ENCODE peak calls at places on chromosomes 13 and 19, in five cellular contexts. One of them, this sample, is unnamed.

GRCh38 chr19:3618144-3618810 is 8.3 kb downstream of the CACTIN start:
- DNase-seq in cardiac fibroblast: peak; percentile 60
- DNase-seq in right cardiac atrium: peak; percentile 84
- DNase-seq in AG09309: no peak
- DNase-seq in AG04450: peak; percentile 15
- DNase-seq in this sample: no peak

GRCh38 chr13:93249259-93249917 is 22.8 kb downstream of the GPC6 start:
- DNase-seq in right cardiac atrium: no peak
- DNase-seq in cardiac fibroblast: peak; percentile 87
- DNase-seq in AG04450: peak; percentile 69
- DNase-seq in AG09309: peak; percentile 77
- DNase-seq in this sample: no peak

GRCh38 chr19:29376855-29377354 is 148.9 kb upstream of the VSTM2B start:
- DNase-seq in AG04450: no peak
- DNase-seq in AG09309: no peak
- DNase-seq in cardiac fibroblast: no peak
- DNase-seq in right cardiac atrium: no peak
- DNase-seq in this sample: peak; percentile 13

GRCh38 chr13:60152114-60152513 is 11.6 kb downstream of the DIAPH3 start:
- DNase-seq in AG09309: no peak
- DNase-seq in right cardiac atrium: no peak
- DNase-seq in cardiac fibroblast: no peak
- DNase-seq in AG04450: no peak
- DNase-seq in this sample: no peak

GRCh38 chr13:75437582-75438318 is 44.2 kb downstream of the TBC1D4 start:
- DNase-seq in right cardiac atrium: no peak
- DNase-seq in cardiac fibroblast: peak; percentile 66
- DNase-seq in AG04450: no peak
- DNase-seq in AG09309: no peak
- DNase-seq in this sample: no peak

GRCh38 chr13:108595416-108596257 is 33.8 kb upstream of the MYO16 start:
- DNase-seq in cardiac fibroblast: no peak
- DNase-seq in AG09309: no peak
- DNase-seq in right cardiac atrium: no peak
- DNase-seq in AG04450: no peak
- DNase-seq in this sample: no peak

GRCh38 chr19:7888145-7888825 is at the start of gene LRRC8E:
- DNase-seq in AG09309: no peak
- DNase-seq in AG04450: no peak
- DNase-seq in right cardiac atrium: peak; percentile 51
- DNase-seq in cardiac fibroblast: peak; percentile 72
- DNase-seq in this sample: peak; percentile 61

GRCh38 chr19:28292822-28293500 is 920.0 kb downstream of the UQCRFS1 start:
- DNase-seq in AG04450: no peak
- DNase-seq in cardiac fibroblast: no peak
- DNase-seq in AG09309: no peak
- DNase-seq in right cardiac atrium: no peak
- DNase-seq in this sample: no peak

GRCh38 chr19:45451181-45451849 is 16.5 kb upstream of the FOSB start:
- DNase-seq in AG09309: no peak
- DNase-seq in right cardiac atrium: no peak
- DNase-seq in cardiac fibroblast: peak; percentile 69
- DNase-seq in AG04450: no peak
- DNase-seq in this sample: peak; percentile 46

GRCh38 chr19:18349524-18350128 is 9.2 kb downstream of the PGPEP1 start:
- DNase-seq in AG04450: no peak
- DNase-seq in right cardiac atrium: peak; percentile 34
- DNase-seq in AG09309: peak; percentile 18
- DNase-seq in cardiac fibroblast: peak; percentile 75
- DNase-seq in this sample: peak; percentile 68

GRCh38 chr13:113544071-113544891 is 40.3 kb upstream of the TFDP1 start:
- DNase-seq in AG09309: no peak
- DNase-seq in AG04450: no peak
- DNase-seq in right cardiac atrium: no peak
- DNase-seq in cardiac fibroblast: no peak
- DNase-seq in this sample: no peak

GRCh38 chr13:80718970-80719369 is 378.0 kb upstream of the SPRY2 start:
- DNase-seq in right cardiac atrium: no peak
- DNase-seq in cardiac fibroblast: no peak
- DNase-seq in AG04450: no peak
- DNase-seq in AG09309: no peak
- DNase-seq in this sample: no peak
- H3K4me3 ChIP-seq in right cardiac atrium: no peak overlapping the region
- H3K4me3 ChIP-seq in cardiac fibroblast: no peak overlapping the region
- H3K4me3 ChIP-seq in AG04450: no peak overlapping the region
- H3K4me3 ChIP-seq in AG09309: no peak overlapping the region
- H3K4me3 ChIP-seq in this sample: no peak overlapping the region

GRCh38 chr19:42323852-42324654 is 1.4 kb upstream of the MEGF8 start:
- DNase-seq in AG09309: no peak
- DNase-seq in AG04450: no peak
- DNase-seq in cardiac fibroblast: no peak
- DNase-seq in right cardiac atrium: no peak
- DNase-seq in this sample: no peak
- H3K4me3 ChIP-seq in AG09309: no peak overlapping the region
- H3K4me3 ChIP-seq in AG04450: no peak overlapping the region
- H3K4me3 ChIP-seq in cardiac fibroblast: no peak overlapping the region
- H3K4me3 ChIP-seq in right cardiac atrium: peak overlapping the region; percentile 11
- H3K4me3 ChIP-seq in this sample: no peak overlapping the region

GRCh38 chr13:46178143-46178542 is 3.8 kb downstream of the LCP1 start:
- DNase-seq in right cardiac atrium: no peak
- DNase-seq in cardiac fibroblast: no peak
- DNase-seq in AG04450: no peak
- DNase-seq in AG09309: no peak
- DNase-seq in this sample: no peak
- H3K4me3 ChIP-seq in right cardiac atrium: no peak overlapping the region
- H3K4me3 ChIP-seq in cardiac fibroblast: no peak overlapping the region
- H3K4me3 ChIP-seq in AG04450: no peak overlapping the region
- H3K4me3 ChIP-seq in AG09309: no peak overlapping the region
- H3K4me3 ChIP-seq in this sample: no peak overlapping the region

DNA sequence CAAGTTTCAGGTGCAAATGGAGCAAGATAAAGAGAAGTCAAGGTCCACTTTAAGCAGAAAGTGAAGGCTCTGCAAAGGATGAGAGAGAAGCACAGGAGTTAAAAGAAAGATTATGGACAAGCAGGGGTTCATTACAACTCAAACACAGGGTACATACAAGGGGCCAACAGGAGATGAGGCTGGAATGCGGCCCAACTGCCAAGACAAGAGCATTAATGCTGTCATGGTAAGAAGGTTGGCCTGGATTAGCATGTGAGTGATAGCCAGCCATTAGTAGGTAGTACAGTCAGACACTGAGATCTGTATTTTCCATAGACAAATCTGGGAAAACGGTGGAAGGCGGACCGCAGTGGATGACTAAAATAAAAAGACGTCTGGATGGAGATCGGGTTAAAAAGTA is 17.5 kb downstream of the UBL3 start:
- DNase-seq in AG09309: no peak
- DNase-seq in AG04450: no peak
- DNase-seq in cardiac fibroblast: no peak
- DNase-seq in right cardiac atrium: no peak
- DNase-seq in this sample: no peak
- H3K4me3 ChIP-seq in AG09309: no peak overlapping the region
- H3K4me3 ChIP-seq in AG04450: no peak overlapping the region
- H3K4me3 ChIP-seq in cardiac fibroblast: no peak overlapping the region
- H3K4me3 ChIP-seq in right cardiac atrium: no peak overlapping the region
- H3K4me3 ChIP-seq in this sample: no peak overlapping the region

DNA sequence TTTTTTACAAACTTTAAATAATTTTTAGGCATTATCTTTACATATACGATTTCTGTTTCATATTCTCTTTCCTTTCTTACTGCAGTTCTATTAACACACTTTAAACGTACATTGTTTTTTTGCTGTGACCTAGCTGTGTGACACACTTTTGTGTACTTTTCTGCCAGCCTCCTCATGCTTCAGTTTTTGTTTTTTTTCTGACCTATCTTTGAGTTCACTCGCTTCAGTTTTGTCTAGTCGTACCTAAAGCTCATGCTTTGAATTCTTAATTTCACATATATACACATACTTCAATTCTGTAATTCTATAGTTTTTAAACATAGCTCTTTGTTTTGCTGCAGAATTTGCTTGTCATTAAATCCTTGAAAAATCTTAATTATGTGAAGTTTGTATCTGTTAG is 150.4 kb downstream of the PDS5B start:
- DNase-seq in AG09309: no peak
- DNase-seq in cardiac fibroblast: no peak
- DNase-seq in AG04450: no peak
- DNase-seq in right cardiac atrium: no peak
- DNase-seq in this sample: no peak
- H3K4me3 ChIP-seq in AG09309: no peak overlapping the region
- H3K4me3 ChIP-seq in cardiac fibroblast: peak overlapping the region; percentile 27
- H3K4me3 ChIP-seq in AG04450: no peak overlapping the region
- H3K4me3 ChIP-seq in right cardiac atrium: peak overlapping the region; percentile 50
- H3K4me3 ChIP-seq in this sample: no peak overlapping the region

DNA sequence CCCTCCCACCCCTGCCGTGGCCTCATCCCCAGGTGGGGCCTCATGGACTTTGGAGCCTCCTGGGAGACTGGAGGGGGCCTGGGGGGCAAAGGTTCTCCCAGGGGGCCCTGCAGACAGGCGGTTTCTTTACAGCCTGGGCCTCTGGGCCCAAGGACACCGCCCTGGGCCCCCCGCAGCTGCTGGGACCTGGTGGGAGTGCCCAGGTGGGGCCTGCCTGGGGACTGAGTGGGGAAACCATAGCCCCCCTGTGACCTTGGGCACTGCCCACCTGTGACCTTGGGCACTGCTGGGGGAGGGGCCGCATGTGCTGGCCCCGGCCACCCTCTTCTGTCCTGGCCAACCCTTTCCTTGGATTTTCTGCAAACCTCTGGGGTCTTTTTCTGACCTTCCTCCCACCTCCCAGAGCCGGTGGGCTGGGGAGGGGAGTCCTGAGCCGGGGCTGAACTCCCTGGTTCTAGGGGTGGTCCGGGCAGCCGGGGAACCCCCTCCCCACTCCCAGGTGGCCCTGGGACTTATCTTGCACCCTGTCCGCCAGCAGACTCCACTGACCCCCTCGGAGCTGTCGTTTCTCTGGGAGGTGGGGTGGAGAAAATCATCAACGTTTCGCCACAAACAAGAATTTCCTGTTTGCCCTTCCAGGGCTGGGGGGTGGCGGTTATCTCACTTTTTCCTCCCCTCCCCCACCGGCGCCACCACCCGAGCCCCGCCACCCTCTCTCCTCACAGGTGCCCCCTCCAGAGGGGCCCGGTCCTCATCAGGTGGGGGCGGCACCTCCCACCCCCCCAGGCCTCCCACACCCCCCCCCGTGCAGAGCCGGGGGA is 27.1 kb downstream of the ARID3A start:
- DNase-seq in AG09309: no peak
- DNase-seq in cardiac fibroblast: peak; percentile 28
- DNase-seq in AG04450: no peak
- DNase-seq in right cardiac atrium: no peak
- DNase-seq in this sample: no peak
- H3K4me3 ChIP-seq in AG09309: no peak overlapping the region
- H3K4me3 ChIP-seq in cardiac fibroblast: no peak overlapping the region
- H3K4me3 ChIP-seq in AG04450: peak overlapping the region; percentile 7
- H3K4me3 ChIP-seq in right cardiac atrium: no peak overlapping the region
- H3K4me3 ChIP-seq in this sample: no peak overlapping the region

GRCh38 chr19:5434970-5435641 is 20.1 kb upstream of the ZNRF4 start:
- DNase-seq in right cardiac atrium: no peak
- DNase-seq in AG09309: peak; percentile 29
- DNase-seq in cardiac fibroblast: peak; percentile 37
- DNase-seq in AG04450: peak; percentile 46
- DNase-seq in this sample: no peak

GRCh38 chr19:5432687-5433086 is 22.5 kb upstream of the ZNRF4 start:
- DNase-seq in cardiac fibroblast: no peak
- DNase-seq in AG04450: no peak
- DNase-seq in AG09309: no peak
- DNase-seq in right cardiac atrium: no peak
- DNase-seq in this sample: no peak

GRCh38 chr19:5435642-5436017 is 19.6 kb upstream of the ZNRF4 start:
- DNase-seq in right cardiac atrium: no peak
- DNase-seq in AG04450: no peak
- DNase-seq in cardiac fibroblast: no peak
- DNase-seq in AG09309: no peak
- DNase-seq in this sample: no peak

GRCh38 chr19:5436101-5436947 is 18.9 kb upstream of the ZNRF4 start:
- DNase-seq in AG09309: peak; percentile 10
- DNase-seq in AG04450: peak; percentile 55
- DNase-seq in cardiac fibroblast: peak; percentile 41
- DNase-seq in right cardiac atrium: no peak
- DNase-seq in this sample: no peak

GRCh38 chr19:5434351-5434917 is 20.8 kb upstream of the ZNRF4 start:
- DNase-seq in AG09309: no peak
- DNase-seq in AG04450: no peak
- DNase-seq in cardiac fibroblast: no peak
- DNase-seq in right cardiac atrium: no peak
- DNase-seq in this sample: no peak
- H3K4me3 ChIP-seq in AG09309: no peak overlapping the region
- H3K4me3 ChIP-seq in AG04450: no peak overlapping the region
- H3K4me3 ChIP-seq in cardiac fibroblast: no peak overlapping the region
- H3K4me3 ChIP-seq in right cardiac atrium: no peak overlapping the region
- H3K4me3 ChIP-seq in this sample: no peak overlapping the region

GRCh38 chr19:50148528-50148927 is 14.6 kb downstream of the IZUMO2 start:
- DNase-seq in AG04450: no peak
- DNase-seq in right cardiac atrium: no peak
- DNase-seq in AG09309: no peak
- DNase-seq in cardiac fibroblast: no peak
- DNase-seq in this sample: no peak
- H3K4me3 ChIP-seq in AG04450: no peak overlapping the region
- H3K4me3 ChIP-seq in right cardiac atrium: no peak overlapping the region
- H3K4me3 ChIP-seq in AG09309: no peak overlapping the region
- H3K4me3 ChIP-seq in cardiac fibroblast: peak overlapping the region; percentile 67
- H3K4me3 ChIP-seq in this sample: no peak overlapping the region

GRCh38 chr13:97229699-97230098 is 7.6 kb downstream of the MBNL2 start:
- DNase-seq in AG04450: no peak
- DNase-seq in cardiac fibroblast: no peak
- DNase-seq in right cardiac atrium: no peak
- DNase-seq in AG09309: no peak
- DNase-seq in this sample: no peak
- H3K4me3 ChIP-seq in AG04450: no peak overlapping the region
- H3K4me3 ChIP-seq in cardiac fibroblast: no peak overlapping the region
- H3K4me3 ChIP-seq in right cardiac atrium: no peak overlapping the region
- H3K4me3 ChIP-seq in AG09309: no peak overlapping the region
- H3K4me3 ChIP-seq in this sample: no peak overlapping the region

This sample was measured in lung.